ENCODE peak calls at places on chromosomes 7 and 10, in nine cellular contexts. W, U, L, T, S, P, Q, N and J are unnamed samples. For H3K36me3, the result is how much of the 10 kb centered on the place peaks cover.

GRCh38 chr10:36493511-36493880 is 631.9 kb upstream of the ANKRD30A start:
- DNase-seq in W (no peak), U (no peak), L (no peak), T (no peak), S (no peak), P (no peak), Q (no peak), N (no peak), J (no peak)

GRCh38 chr10:97210576-97210975 is 24.8 kb upstream of the SLIT1 start:
- DNase-seq in W (peak), U (peak), L (no peak), T (peak), S (peak), P (peak), Q (peak), N (peak), J (no peak)

GRCh38 chr7:94374231-94374630 is 20.5 kb upstream of the COL1A2 start:
- DNase-seq in W (peak), U (peak), L (peak), T (peak), S (peak), P (no peak), Q (no peak), N (peak), J (peak)

GRCh38 chr10:101301111-101301731 is 52.7 kb upstream of the BTRC start:
- DNase-seq in W (peak), U (peak), L (no peak), T (no peak), S (peak), P (no peak), Q (peak), N (peak), J (no peak)

GRCh38 chr7:81331061-81332018 is 412.5 kb upstream of the SEMA3C start:
- DNase-seq in W (no peak), U (no peak), L (no peak), T (no peak), S (no peak), P (no peak), Q (no peak), N (no peak), J (no peak)

GRCh38 chr7:149742075-149742701 is 31.2 kb downstream of the ZNF467 start:
- DNase-seq in W (peak), U (peak), L (peak), T (peak), S (peak), P (peak), Q (peak), N (peak), J (peak)

GRCh38 chr7:143375298-143376034 is 5.7 kb upstream of the ZYX start:
- DNase-seq in W (no peak), U (peak), L (peak), T (no peak), S (peak), P (no peak), Q (no peak), N (no peak), J (no peak)

GRCh38 chr7:99146979-99147378 is 3.1 kb upstream of the SMURF1 start:
- DNase-seq in W (no peak), U (no peak), L (no peak), T (no peak), S (no peak), P (no peak), Q (no peak), N (no peak), J (no peak)

GRCh38 chr10:102627141-102627445 is 17.2 kb upstream of the TRIM8 start:
- DNase-seq in W (no peak), U (no peak), L (no peak), T (no peak), S (no peak), P (no peak), Q (no peak), N (no peak), J (no peak)

GRCh38 chr10:11698691-11699545 is 43.3 kb upstream of the ECHDC3 start:
- DNase-seq in W (no peak), U (no peak), L (no peak), T (no peak), S (no peak), P (no peak), Q (peak), N (no peak), J (no peak)

GRCh38 chr10:23516530-23516929 is 77.7 kb downstream of the OTUD1 start:
- DNase-seq in W (no peak), U (no peak), L (no peak), T (no peak), S (no peak), P (peak), Q (no peak), N (no peak), J (no peak)

GRCh38 chr7:29243777-29244655 is 49.4 kb downstream of the CHN2 start:
- DNase-seq in W (no peak), U (peak), L (no peak), T (no peak), S (no peak), P (no peak), Q (no peak), N (peak), J (no peak)

GRCh38 chr7:22578048-22578770 is 78.2 kb upstream of the STEAP1B start:
- DNase-seq in W (no peak), U (no peak), L (no peak), T (no peak), S (no peak), P (no peak), Q (no peak), N (no peak), J (no peak)

GRCh38 chr7:29988391-29989256 is 977 bp downstream of the SCRN1 start:
- DNase-seq in W (peak), U (peak), L (peak), T (peak), S (peak), P (peak), Q (peak), N (peak), J (no peak)

GRCh38 chr7:111074071-111074771 is 16.7 kb upstream of the LRRN3 start:
- DNase-seq in W (no peak), U (no peak), L (no peak), T (no peak), S (no peak), P (no peak), Q (no peak), N (no peak), J (no peak)

GRCh38 chr10:27911645-27912044 is 87.2 kb downstream of the ODAD2 start:
- DNase-seq in W (no peak), U (peak), L (no peak), T (no peak), S (no peak), P (no peak), Q (no peak), N (no peak), J (no peak)

GRCh38 chr10:29646238-29646902 is 11.6 kb upstream of the SVIL start:
- DNase-seq in W (no peak), U (no peak), L (no peak), T (no peak), S (no peak), P (no peak), Q (peak), N (peak), J (no peak)

GRCh38 chr7:73707045-73707631 is 12.3 kb downstream of the STX1A start:
- DNase-seq in W (peak), U (no peak), L (peak), T (peak), S (peak), P (no peak), Q (peak), N (peak), J (no peak)

GRCh38 chr7:26189697-26190096 is 10.8 kb downstream of the HNRNPA2B1 start:
- DNase-seq in W (no peak), U (no peak), L (no peak), T (no peak), S (no peak), P (no peak), Q (no peak), N (no peak), J (no peak)

GRCh38 chr10:18523858-18524257 is 127.5 kb downstream of the NSUN6 start:
- DNase-seq in W (no peak), U (no peak), L (no peak), T (no peak), S (no peak), P (no peak), Q (no peak), N (no peak), J (no peak)

GRCh38 chr10:89342219-89342966 is 14.6 kb downstream of the IFIT3 start:
- DNase-seq in W (no peak), U (no peak), L (no peak), T (peak), S (no peak), P (no peak), Q (no peak), N (no peak), J (no peak)

GRCh38 chr7:99197498-99197897 is 10.4 kb downstream of the KPNA7 start:
- DNase-seq in W (no peak), U (no peak), L (no peak), T (no peak), S (no peak), P (no peak), Q (no peak), N (no peak), J (no peak)

GRCh38 chr10:80413152-80413996 is 5.0 kb downstream of the PRXL2A start:
- DNase-seq in W (no peak), U (no peak), L (no peak), T (no peak), S (no peak), P (no peak), Q (no peak), N (peak), J (no peak)

GRCh38 chr7:33062023-33062781 is at the start of gene NT5C3A:
- DNase-seq in W (peak), U (peak), L (peak), T (no peak), S (peak), P (peak), Q (peak), N (peak), J (no peak)

GRCh38 chr10:28139138-28139537 is 140.3 kb upstream of the ODAD2 start:
- DNase-seq in W (no peak), U (no peak), L (no peak), T (no peak), S (peak), P (no peak), Q (no peak), N (no peak), J (no peak)

GRCh38 chr10:102420443-102420809 is 210 bp upstream of the FBXL15 start:
- DNase-seq in W (peak), U (no peak), L (no peak), T (no peak), S (no peak), P (no peak), Q (peak), N (no peak), J (no peak)

GRCh38 chr10:24894309-24894708 is 58.1 kb downstream of the PRTFDC1 start:
- DNase-seq in W (no peak), U (peak), L (no peak), T (no peak), S (no peak), P (no peak), Q (no peak), N (no peak), J (no peak)

GRCh38 chr10:14953452-14954000 is 370 bp downstream of the DCLRE1C start:
- DNase-seq in W (peak), U (no peak), L (no peak), T (peak), S (peak), P (no peak), Q (no peak), N (no peak), J (no peak)

GRCh38 chr7:157005456-157006204 is 4.8 kb downstream of the MNX1 start:
- DNase-seq in W (no peak), U (peak), L (no peak), T (no peak), S (no peak), P (no peak), Q (no peak), N (no peak), J (no peak)

GRCh38 chr7:121872831-121873764 is at the start of gene PTPRZ1:
- DNase-seq in W (peak), U (peak), L (peak), T (no peak), S (peak), P (peak), Q (peak), N (peak), J (no peak)

GRCh38 chr7:131467788-131468187 is 88.6 kb downstream of the PODXL start:
- DNase-seq in W (no peak), U (no peak), L (no peak), T (no peak), S (no peak), P (no peak), Q (no peak), N (no peak), J (no peak)
- H3K36me3 ChIP-seq in W (half or more), U (half or more), L (half or more), T (half or more), S (under half), P (under half), Q (under half), N (under half), J (under half)

DNA sequence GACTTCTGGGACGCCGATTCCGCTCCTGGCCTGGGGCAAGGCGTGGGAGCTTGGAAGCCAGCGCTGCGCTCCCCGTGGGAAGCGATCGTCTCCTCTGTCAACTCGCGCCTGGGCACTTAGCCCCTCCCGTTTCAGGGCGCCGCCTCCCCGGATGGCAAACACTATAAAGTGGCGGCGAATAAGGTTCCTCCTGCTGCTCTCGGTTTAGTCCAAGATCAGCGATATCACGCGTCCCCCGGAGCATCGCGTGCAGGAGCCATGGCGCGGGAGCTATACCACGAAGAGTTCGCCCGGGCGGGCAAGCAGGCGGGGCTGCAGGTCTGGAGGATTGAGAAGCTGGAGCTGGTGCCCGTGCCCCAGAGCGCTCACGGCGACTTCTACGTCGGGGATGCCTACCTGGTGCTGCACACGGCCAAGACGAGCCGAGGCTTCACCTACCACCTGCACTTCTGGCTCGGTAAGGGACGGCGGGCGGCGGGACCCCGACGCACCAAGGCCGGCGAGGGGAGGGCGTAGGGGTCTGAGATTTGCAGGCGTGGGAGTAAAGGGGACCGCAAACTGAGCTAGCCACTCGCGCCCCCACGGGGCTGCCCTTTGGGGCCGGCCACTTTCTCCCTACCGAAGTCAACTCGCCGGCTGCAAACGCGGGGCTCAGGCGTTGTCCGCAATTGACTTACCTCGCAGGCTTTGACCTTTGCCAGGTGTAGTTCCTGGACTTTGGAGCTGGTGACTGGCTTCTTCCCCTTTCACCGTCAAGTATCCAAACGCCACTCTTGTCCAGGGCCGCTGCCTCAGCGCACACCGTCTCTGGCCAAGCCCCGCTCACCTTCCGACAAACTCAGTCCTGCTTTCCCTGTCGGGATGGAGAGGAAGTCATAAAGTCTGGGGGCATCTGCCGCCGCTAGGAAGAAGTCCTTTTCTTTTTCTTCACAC is at the start of gene SCIN:
- DNase-seq in W (peak), U (peak), L (no peak), T (peak), S (peak), P (no peak), Q (no peak), N (no peak), J (no peak)
- H3K27ac ChIP-seq in W (peak), U (no peak), L (no peak), T (no peak), S (peak), P (no peak), Q (no peak), N (no peak), J (no peak)

GRCh38 chr7:11702938-11703337 is 129.1 kb downstream of the THSD7A start:
- DNase-seq in W (no peak), U (no peak), L (no peak), T (no peak), S (peak), P (no peak), Q (no peak), N (no peak), J (no peak)

GRCh38 chr7:11699666-11700065 is 132.3 kb downstream of the THSD7A start:
- DNase-seq in W (no peak), U (no peak), L (no peak), T (no peak), S (no peak), P (no peak), Q (no peak), N (no peak), J (no peak)

GRCh38 chr7:11698273-11698930 is 133.6 kb downstream of the THSD7A start:
- DNase-seq in W (no peak), U (no peak), L (no peak), T (no peak), S (no peak), P (no peak), Q (no peak), N (no peak), J (no peak)

GRCh38 chr7:11703829-11704228 is 128.2 kb downstream of the THSD7A start:
- DNase-seq in W (no peak), U (no peak), L (no peak), T (no peak), S (no peak), P (no peak), Q (no peak), N (no peak), J (no peak)

GRCh38 chr7:11701829-11702560 is 130.0 kb downstream of the THSD7A start:
- DNase-seq in W (no peak), U (no peak), L (no peak), T (no peak), S (no peak), P (no peak), Q (no peak), N (no peak), J (no peak)
- H3K4me3 ChIP-seq in W (no peak), U (no peak), L (no peak), T (no peak), S (no peak), P (no peak), Q (no peak), N (no peak), J (no peak)

GRCh38 chr7:92042056-92042737 is 92.1 kb downstream of the CYP51A1 start:
- DNase-seq in W (peak), U (no peak), L (no peak), T (no peak), S (no peak), P (no peak), Q (peak), N (no peak), J (no peak)
- H3K36me3 ChIP-seq in W (half or more), U (half or more), L (half or more), T (half or more), S (under half), P (under half), Q (under half), N (half or more), J (under half)

DNA sequence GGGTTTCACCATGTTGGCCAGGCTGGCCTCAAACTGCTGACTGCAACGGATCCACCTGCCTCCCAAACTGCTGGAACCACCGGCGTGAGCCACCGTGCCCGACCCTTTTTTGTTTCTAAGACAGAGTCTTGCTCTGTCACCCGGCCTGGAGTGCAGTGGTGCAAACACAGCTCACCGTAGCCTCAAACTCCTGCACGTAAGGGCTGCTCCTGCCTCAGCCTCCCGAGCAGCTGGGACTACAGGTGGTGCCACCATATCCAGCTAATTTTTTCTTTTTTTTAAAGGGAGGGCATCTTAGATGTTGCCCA is 36.4 kb downstream of the ADAP1 start:
- DNase-seq in W (no peak), U (no peak), L (peak), T (no peak), S (no peak), P (no peak), Q (no peak), N (no peak), J (peak)
- H3K27ac ChIP-seq in W (no peak), U (no peak), L (no peak), T (no peak), S (no peak), P (no peak), Q (no peak), N (no peak), J (no peak)

DNA sequence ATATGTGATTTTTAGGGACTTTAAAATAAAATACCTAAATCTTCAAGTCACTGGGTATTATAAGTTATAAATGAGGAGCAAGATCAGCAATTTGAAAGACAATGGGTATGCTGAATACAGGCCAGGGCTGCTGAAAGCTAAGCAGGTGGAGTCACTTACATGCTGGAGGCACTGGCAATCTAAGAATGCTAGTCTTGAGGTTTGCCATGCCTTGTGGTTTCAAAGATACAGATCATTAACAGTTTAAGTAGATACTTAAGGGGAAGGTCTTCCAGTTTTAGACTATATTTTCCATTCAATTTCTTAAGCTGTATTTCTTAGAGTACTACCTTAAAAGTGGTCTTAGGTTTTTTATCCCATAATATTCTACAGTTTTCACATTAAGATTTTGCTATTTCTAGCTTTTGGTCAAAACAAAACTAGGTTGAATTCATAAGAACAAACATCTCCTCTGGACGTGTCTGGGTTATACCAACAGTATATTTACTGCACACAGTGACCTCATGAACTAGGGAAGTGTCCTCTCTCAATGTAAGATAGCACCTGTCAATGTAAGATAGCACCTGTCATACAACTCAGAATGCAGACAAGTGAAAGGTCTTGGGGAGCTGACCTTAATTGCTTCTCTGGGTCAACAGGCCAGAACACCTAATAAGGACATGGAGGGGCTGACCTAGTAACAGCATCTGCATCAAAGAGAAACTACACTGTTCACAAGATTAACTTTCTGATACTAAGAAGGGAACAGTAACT is 2.0 kb downstream of the SRI start:
- DNase-seq in W (no peak), U (no peak), L (no peak), T (no peak), S (no peak), P (no peak), Q (no peak), N (no peak), J (no peak)
- H3K4me3 ChIP-seq in W (no peak), U (peak), L (no peak), T (peak), S (no peak), P (no peak), Q (no peak), N (no peak), J (peak)